ENCODE peak calls at places on chromosomes 7 and 10, in five cellular contexts. One of them, this sample, is unnamed.

GRCh38 chr10:2858452-2858851 is 208.9 kb upstream of the PFKP start:
- DNase-seq in iPS-NIHi11: no peak
- DNase-seq in HEK293T: no peak
- DNase-seq in NCI-H1105: no peak
- DNase-seq in C1 segment of cervical spinal cord: no peak
- DNase-seq in this sample: no peak

GRCh38 chr7:139118234-139118802 is 8.8 kb upstream of the ZC3HAV1 start:
- DNase-seq in iPS-NIHi11: peak
- DNase-seq in C1 segment of cervical spinal cord: no peak
- DNase-seq in NCI-H1105: no peak
- DNase-seq in HEK293T: peak
- DNase-seq in this sample: peak

GRCh38 chr10:35783305-35783838 is 141.3 kb upstream of the FZD8 start:
- DNase-seq in C1 segment of cervical spinal cord: no peak
- DNase-seq in NCI-H1105: no peak
- DNase-seq in HEK293T: no peak
- DNase-seq in iPS-NIHi11: no peak
- DNase-seq in this sample: no peak

GRCh38 chr7:46616636-46617035 is 695.6 kb upstream of the IGFBP3 start:
- DNase-seq in HEK293T: no peak
- DNase-seq in iPS-NIHi11: no peak
- DNase-seq in C1 segment of cervical spinal cord: no peak
- DNase-seq in NCI-H1105: no peak
- DNase-seq in this sample: no peak

GRCh38 chr7:4261038-4261960 is 420.8 kb upstream of the FOXK1 start:
- DNase-seq in NCI-H1105: peak
- DNase-seq in HEK293T: no peak
- DNase-seq in iPS-NIHi11: no peak
- DNase-seq in C1 segment of cervical spinal cord: no peak
- DNase-seq in this sample: no peak

GRCh38 chr10:30911303-30911863 is 120.3 kb downstream of the ZNF438 start:
- DNase-seq in NCI-H1105: no peak
- DNase-seq in iPS-NIHi11: no peak
- DNase-seq in HEK293T: no peak
- DNase-seq in C1 segment of cervical spinal cord: no peak
- DNase-seq in this sample: no peak

GRCh38 chr10:494149-494542 is 195.3 kb downstream of the DIP2C start:
- DNase-seq in C1 segment of cervical spinal cord: no peak
- DNase-seq in HEK293T: no peak
- DNase-seq in iPS-NIHi11: no peak
- DNase-seq in NCI-H1105: no peak
- DNase-seq in this sample: no peak

GRCh38 chr10:21399392-21400015 is 126.0 kb downstream of the SKIDA1 start:
- DNase-seq in NCI-H1105: no peak
- DNase-seq in C1 segment of cervical spinal cord: no peak
- DNase-seq in iPS-NIHi11: peak
- DNase-seq in HEK293T: peak
- DNase-seq in this sample: no peak

GRCh38 chr7:19939746-19940145 is 166.3 kb upstream of the TMEM196 start:
- DNase-seq in C1 segment of cervical spinal cord: no peak
- DNase-seq in iPS-NIHi11: no peak
- DNase-seq in HEK293T: no peak
- DNase-seq in NCI-H1105: no peak
- DNase-seq in this sample: peak

GRCh38 chr10:93775330-93775729 is 17.6 kb downstream of the LGI1 start:
- DNase-seq in iPS-NIHi11: no peak
- DNase-seq in NCI-H1105: no peak
- DNase-seq in HEK293T: no peak
- DNase-seq in C1 segment of cervical spinal cord: no peak
- DNase-seq in this sample: no peak

GRCh38 chr7:29806131-29806792 is at the start of gene WIPF3:
- DNase-seq in iPS-NIHi11: peak
- DNase-seq in HEK293T: peak
- DNase-seq in C1 segment of cervical spinal cord: no peak
- DNase-seq in NCI-H1105: peak
- DNase-seq in this sample: no peak

GRCh38 chr10:30529373-30529998 is 95.5 kb downstream of the MAP3K8 start:
- DNase-seq in C1 segment of cervical spinal cord: no peak
- DNase-seq in HEK293T: no peak
- DNase-seq in NCI-H1105: no peak
- DNase-seq in iPS-NIHi11: no peak
- DNase-seq in this sample: no peak

GRCh38 chr10:124045794-124046355 is 47.5 kb downstream of the CHST15 start:
- DNase-seq in HEK293T: no peak
- DNase-seq in C1 segment of cervical spinal cord: no peak
- DNase-seq in iPS-NIHi11: no peak
- DNase-seq in NCI-H1105: no peak
- DNase-seq in this sample: no peak

GRCh38 chr10:31936933-31937332 is 8.3 kb upstream of the ARHGAP12 start:
- DNase-seq in C1 segment of cervical spinal cord: no peak
- DNase-seq in NCI-H1105: no peak
- DNase-seq in HEK293T: no peak
- DNase-seq in iPS-NIHi11: no peak
- DNase-seq in this sample: no peak

GRCh38 chr7:1080251-1080917 is 7.5 kb upstream of the GPER1 start:
- DNase-seq in C1 segment of cervical spinal cord: peak
- DNase-seq in NCI-H1105: no peak
- DNase-seq in HEK293T: no peak
- DNase-seq in iPS-NIHi11: no peak
- DNase-seq in this sample: no peak

GRCh38 chr10:3684891-3685290 is 100.1 kb downstream of the KLF6 start:
- DNase-seq in HEK293T: no peak
- DNase-seq in C1 segment of cervical spinal cord: no peak
- DNase-seq in iPS-NIHi11: no peak
- DNase-seq in NCI-H1105: no peak
- DNase-seq in this sample: no peak

This sample was measured in SW 1271.